ENCODE peak calls at places on chromosomes 12 and 14, in four cellular contexts. W, M, T and Z are unnamed samples.

GRCh38 chr14:100246809-100247428 is 8.0 kb downstream of the YY1 start:
- DNase-seq in W (no peak), M (peak), T (peak), Z (no peak)

GRCh38 chr12:80838024-80838658 is 99.6 kb downstream of the LIN7A start:
- DNase-seq in W (no peak), M (no peak), T (no peak), Z (no peak)

GRCh38 chr12:32897688-32898573 is 1.4 kb upstream of the PKP2 start:
- DNase-seq in W (no peak), M (no peak), T (no peak), Z (no peak)

GRCh38 chr14:21049263-21049662 is 7.1 kb downstream of the RNASE7 start:
- DNase-seq in W (no peak), M (no peak), T (no peak), Z (no peak)

GRCh38 chr14:57747036-57747435 is 118.9 kb downstream of the SLC35F4 start:
- DNase-seq in W (no peak), M (no peak), T (no peak), Z (no peak)

GRCh38 chr14:92325835-92326234 is 2.9 kb downstream of the SLC24A4 start:
- DNase-seq in W (no peak), M (no peak), T (no peak), Z (no peak)

GRCh38 chr14:21960636-21961035 is 287.0 kb upstream of the OR4E1 start:
- DNase-seq in W (no peak), M (no peak), T (no peak), Z (no peak)

GRCh38 chr12:26318661-26319068 is 123.3 kb downstream of the SSPN start:
- DNase-seq in W (no peak), M (no peak), T (no peak), Z (no peak)

GRCh38 chr12:25009511-25010092 is 60.7 kb upstream of the BCAT1 start:
- DNase-seq in W (no peak), M (no peak), T (no peak), Z (no peak)

GRCh38 chr12:123269980-123270379 is 1.7 kb downstream of the CDK2AP1 start:
- DNase-seq in W (no peak), M (no peak), T (peak), Z (peak)

GRCh38 chr12:60072911-60073310 is 477.1 kb downstream of the SLC16A7 start:
- DNase-seq in W (no peak), M (no peak), T (no peak), Z (no peak)

GRCh38 chr12:121893901-121894540 is 5.4 kb downstream of the PSMD9 start:
- DNase-seq in W (no peak), M (no peak), T (no peak), Z (no peak)